ENCODE peak calls at places on chromosome 19, in six cellular contexts. O is NCI-H1417, F is Kasumi-1, T is C1 segment of cervical spinal cord, E is MCF 10A, X is adipocyte. S is an unnamed sample.

GRCh38 chr19:44876930-44877530 is 14.0 kb upstream of the TOMM40 start:
- DNase-seq in O (peak; percentile 3), F (peak; percentile 30), T (no peak), E (no peak), X (no peak), S (no peak)

GRCh38 chr19:306151-306900 is 15.1 kb upstream of the PLPP2 start:
- DNase-seq in O (no peak), F (no peak), T (no peak), E (no peak), X (no peak), S (no peak)

GRCh38 chr19:39363909-39364457 is 21.8 kb downstream of the SAMD4B start:
- DNase-seq in O (no peak), F (no peak), T (peak; percentile 87), E (no peak), X (peak; percentile 70), S (peak; percentile 35)

GRCh38 chr19:33032218-33032781 is 32.4 kb downstream of the RHPN2 start:
- DNase-seq in O (peak; percentile 56), F (no peak), T (no peak), E (no peak), X (no peak), S (no peak)

GRCh38 chr19:13155472-13156284 is 5.5 kb downstream of the IER2 start:
- DNase-seq in O (peak; percentile 93), F (peak; percentile 80), T (no peak), E (peak; percentile 78), X (peak; percentile 80), S (no peak)

GRCh38 chr19:43311706-43312105 is 41.8 kb upstream of the CD177 start:
- DNase-seq in O (no peak), F (no peak), T (no peak), E (no peak), X (no peak), S (no peak)

GRCh38 chr19:45472557-45473365 is 5.0 kb downstream of the FOSB start:
- DNase-seq in O (no peak), F (no peak), T (no peak), E (no peak), X (peak; percentile 65), S (no peak)

GRCh38 chr19:46723023-46723461 is 6.1 kb upstream of the PRKD2 start:
- DNase-seq in O (no peak), F (no peak), T (no peak), E (no peak), X (no peak), S (no peak)

GRCh38 chr19:38070573-38070972 is 153.4 kb downstream of the DPF1 start:
- DNase-seq in O (no peak), F (no peak), T (no peak), E (peak; percentile 55), X (peak; percentile 31), S (no peak)

GRCh38 chr19:10604460-10604980 is 17.4 kb upstream of the AP1M2 start:
- DNase-seq in O (no peak), F (no peak), T (no peak), E (no peak), X (no peak), S (no peak)

GRCh38 chr19:1066748-1067340 is at the start of gene ARHGAP45:
- DNase-seq in O (peak; percentile 56), F (peak; percentile 37), T (no peak), E (peak; percentile 35), X (peak; percentile 18), S (no peak)

GRCh38 chr19:49361438-49362047 is 673 bp downstream of the TEAD2 start:
- DNase-seq in O (no peak), F (peak; percentile 20), T (no peak), E (peak; percentile 68), X (peak; percentile 94), S (no peak)

GRCh38 chr19:38290631-38291147 is 13.4 kb upstream of the C19orf33 start:
- DNase-seq in O (no peak), F (no peak), T (no peak), E (peak; percentile 88), X (peak; percentile 90), S (no peak)

GRCh38 chr19:18778826-18779354 is 12.2 kb downstream of the COMP start:
- DNase-seq in O (no peak), F (no peak), T (no peak), E (no peak), X (no peak), S (no peak)

GRCh38 chr19:7658219-7658686 is 10.6 kb upstream of the RETN start:
- DNase-seq in O (peak; percentile 76), F (no peak), T (no peak), E (no peak), X (no peak), S (peak; percentile 41)

GRCh38 chr19:13156968-13157882 is 7.0 kb downstream of the IER2 start:
- DNase-seq in O (no peak), F (no peak), T (no peak), E (no peak), X (peak; percentile 42), S (no peak)

GRCh38 chr19:1058112-1058511 is 8.9 kb upstream of the ARHGAP45 start:
- DNase-seq in O (no peak), F (no peak), T (no peak), E (no peak), X (no peak), S (no peak)

GRCh38 chr19:1468274-1469199 is 10.5 kb downstream of the C19orf25 start:
- DNase-seq in O (no peak), F (peak; percentile 41), T (no peak), E (peak; percentile 50), X (no peak), S (no peak)

GRCh38 chr19:48424694-48425219 is 21.0 kb upstream of the GRWD1 start:
- DNase-seq in O (no peak), F (peak; percentile 58), T (no peak), E (peak; percentile 62), X (peak; percentile 59), S (no peak)

GRCh38 chr19:18399008-18399407 is 1.6 kb upstream of the LRRC25 start:
- DNase-seq in O (no peak), F (no peak), T (no peak), E (peak; percentile 62), X (peak; percentile 50), S (no peak)